ENCODE peak calls at places on chromosomes 13 and 19, in ten cellular contexts. One of them, this sample, is unnamed.

GRCh38 chr13:40116008-40116407 is 460.5 kb downstream of the COG6 start:
- DNase-seq in B cell: no peak
- DNase-seq in nephron progenitor cell: no peak
- DNase-seq in osteoblast: peak; percentile 63
- DNase-seq in GM13976: no peak
- DNase-seq in neural crest cell: no peak
- DNase-seq in lower leg skin: peak; percentile 91
- DNase-seq in pancreas: peak; percentile 74
- DNase-seq in esophagus muscularis mucosa: no peak
- DNase-seq in hepatocyte: peak; percentile 84
- DNase-seq in this sample: no peak

GRCh38 chr19:35294328-35294727 is 2.4 kb downstream of the MAG start:
- DNase-seq in B cell: no peak
- DNase-seq in nephron progenitor cell: no peak
- DNase-seq in osteoblast: peak; percentile 54
- DNase-seq in GM13976: no peak
- DNase-seq in neural crest cell: no peak
- DNase-seq in lower leg skin: no peak
- DNase-seq in pancreas: no peak
- DNase-seq in esophagus muscularis mucosa: no peak
- DNase-seq in hepatocyte: no peak
- DNase-seq in this sample: no peak

GRCh38 chr13:44249439-44249838 is 124.2 kb upstream of the SERP2 start:
- DNase-seq in B cell: no peak
- DNase-seq in nephron progenitor cell: no peak
- DNase-seq in osteoblast: peak; percentile 56
- DNase-seq in GM13976: no peak
- DNase-seq in neural crest cell: no peak
- DNase-seq in lower leg skin: peak; percentile 85
- DNase-seq in pancreas: peak; percentile 36
- DNase-seq in esophagus muscularis mucosa: no peak
- DNase-seq in hepatocyte: peak; percentile 49
- DNase-seq in this sample: no peak

GRCh38 chr19:13537454-13537853 is 31.2 kb upstream of the CACNA1A start:
- DNase-seq in B cell: no peak
- DNase-seq in nephron progenitor cell: peak; percentile 4
- DNase-seq in osteoblast: no peak
- DNase-seq in GM13976: no peak
- DNase-seq in neural crest cell: no peak
- DNase-seq in lower leg skin: no peak
- DNase-seq in pancreas: no peak
- DNase-seq in esophagus muscularis mucosa: no peak
- DNase-seq in hepatocyte: no peak
- DNase-seq in this sample: no peak

GRCh38 chr13:48156466-48156865 is 61.6 kb upstream of the MED4 start:
- DNase-seq in B cell: peak; percentile 52
- DNase-seq in nephron progenitor cell: no peak
- DNase-seq in osteoblast: peak; percentile 22
- DNase-seq in GM13976: no peak
- DNase-seq in neural crest cell: peak; percentile 1
- DNase-seq in lower leg skin: no peak
- DNase-seq in pancreas: no peak
- DNase-seq in esophagus muscularis mucosa: no peak
- DNase-seq in hepatocyte: no peak
- DNase-seq in this sample: no peak

GRCh38 chr13:44132710-44133109 is 240.9 kb upstream of the SERP2 start:
- DNase-seq in B cell: no peak
- DNase-seq in nephron progenitor cell: no peak
- DNase-seq in osteoblast: peak; percentile 73
- DNase-seq in GM13976: no peak
- DNase-seq in neural crest cell: no peak
- DNase-seq in lower leg skin: peak; percentile 88
- DNase-seq in pancreas: peak; percentile 58
- DNase-seq in esophagus muscularis mucosa: no peak
- DNase-seq in hepatocyte: no peak
- DNase-seq in this sample: no peak

GRCh38 chr19:48556825-48557224 is 4.9 kb downstream of the SULT2B1 start:
- DNase-seq in B cell: no peak
- DNase-seq in nephron progenitor cell: no peak
- DNase-seq in osteoblast: no peak
- DNase-seq in GM13976: no peak
- DNase-seq in neural crest cell: no peak
- DNase-seq in lower leg skin: no peak
- DNase-seq in pancreas: no peak
- DNase-seq in esophagus muscularis mucosa: no peak
- DNase-seq in hepatocyte: no peak
- DNase-seq in this sample: no peak

GRCh38 chr13:51674276-51674675 is 90.0 kb downstream of the WDFY2 start:
- DNase-seq in B cell: no peak
- DNase-seq in nephron progenitor cell: no peak
- DNase-seq in osteoblast: no peak
- DNase-seq in GM13976: no peak
- DNase-seq in neural crest cell: no peak
- DNase-seq in lower leg skin: peak; percentile 92
- DNase-seq in pancreas: peak; percentile 78
- DNase-seq in esophagus muscularis mucosa: no peak
- DNase-seq in hepatocyte: peak; percentile 49
- DNase-seq in this sample: no peak

GRCh38 chr13:32031815-32032345 is 306 bp downstream of the FRY start:
- DNase-seq in B cell: peak; percentile 7
- DNase-seq in nephron progenitor cell: no peak
- DNase-seq in osteoblast: peak; percentile 69
- DNase-seq in GM13976: no peak
- DNase-seq in neural crest cell: no peak
- DNase-seq in lower leg skin: no peak
- DNase-seq in pancreas: no peak
- DNase-seq in esophagus muscularis mucosa: no peak
- DNase-seq in hepatocyte: no peak
- DNase-seq in this sample: no peak

GRCh38 chr19:11451942-11452813 is 16.7 kb downstream of the PRKCSH start:
- DNase-seq in B cell: no peak
- DNase-seq in nephron progenitor cell: no peak
- DNase-seq in osteoblast: peak; percentile 82
- DNase-seq in GM13976: peak; percentile 79
- DNase-seq in neural crest cell: no peak
- DNase-seq in lower leg skin: no peak
- DNase-seq in pancreas: no peak
- DNase-seq in esophagus muscularis mucosa: no peak
- DNase-seq in hepatocyte: no peak
- DNase-seq in this sample: no peak
- TF ChIP-seq CTCF in B cell: no peak
- TF ChIP-seq CTCF in nephron progenitor cell: no peak
- TF ChIP-seq CTCF in osteoblast: peak; percentile 29
- TF ChIP-seq CTCF in GM13976: no peak
- TF ChIP-seq CTCF in neural crest cell: no peak
- TF ChIP-seq CTCF in lower leg skin: no peak
- TF ChIP-seq CTCF in pancreas: no peak
- TF ChIP-seq CTCF in esophagus muscularis mucosa: no peak
- TF ChIP-seq CTCF in hepatocyte: peak; percentile 8
- TF ChIP-seq CTCF in this sample: peak; percentile 45

GRCh38 chr19:44050740-44051653 is 839 bp upstream of the ZNF223 start:
- DNase-seq in B cell: peak; percentile 28
- DNase-seq in nephron progenitor cell: no peak
- DNase-seq in osteoblast: no peak
- DNase-seq in GM13976: no peak
- DNase-seq in neural crest cell: no peak
- DNase-seq in lower leg skin: no peak
- DNase-seq in pancreas: peak; percentile 36
- DNase-seq in esophagus muscularis mucosa: no peak
- DNase-seq in hepatocyte: no peak
- DNase-seq in this sample: no peak

GRCh38 chr19:44061038-44061437 is 9.2 kb downstream of the ZNF223 start:
- DNase-seq in B cell: no peak
- DNase-seq in nephron progenitor cell: no peak
- DNase-seq in osteoblast: no peak
- DNase-seq in GM13976: no peak
- DNase-seq in neural crest cell: no peak
- DNase-seq in lower leg skin: no peak
- DNase-seq in pancreas: no peak
- DNase-seq in esophagus muscularis mucosa: no peak
- DNase-seq in hepatocyte: no peak
- DNase-seq in this sample: no peak

GRCh38 chr19:44051654-44052402 is at the start of gene ZNF223:
- DNase-seq in B cell: peak; percentile 33
- DNase-seq in nephron progenitor cell: peak; percentile 86
- DNase-seq in osteoblast: peak; percentile 95
- DNase-seq in GM13976: peak; percentile 79
- DNase-seq in neural crest cell: peak; percentile 80
- DNase-seq in lower leg skin: peak; percentile 98
- DNase-seq in pancreas: peak; percentile 96
- DNase-seq in esophagus muscularis mucosa: peak; percentile 97
- DNase-seq in hepatocyte: peak; percentile 96
- DNase-seq in this sample: peak; percentile 26

GRCh38 chr19:44059229-44059628 is 7.4 kb downstream of the ZNF223 start:
- DNase-seq in B cell: no peak
- DNase-seq in nephron progenitor cell: no peak
- DNase-seq in osteoblast: no peak
- DNase-seq in GM13976: no peak
- DNase-seq in neural crest cell: no peak
- DNase-seq in lower leg skin: no peak
- DNase-seq in pancreas: no peak
- DNase-seq in esophagus muscularis mucosa: no peak
- DNase-seq in hepatocyte: no peak
- DNase-seq in this sample: no peak

GRCh38 chr19:44055870-44056269 is 4.0 kb downstream of the ZNF223 start:
- DNase-seq in B cell: no peak
- DNase-seq in nephron progenitor cell: no peak
- DNase-seq in osteoblast: no peak
- DNase-seq in GM13976: no peak
- DNase-seq in neural crest cell: no peak
- DNase-seq in lower leg skin: no peak
- DNase-seq in pancreas: no peak
- DNase-seq in esophagus muscularis mucosa: no peak
- DNase-seq in hepatocyte: no peak
- DNase-seq in this sample: no peak
- TF ChIP-seq CTCF in B cell: no peak
- TF ChIP-seq CTCF in nephron progenitor cell: no peak
- TF ChIP-seq CTCF in osteoblast: no peak
- TF ChIP-seq CTCF in GM13976: no peak
- TF ChIP-seq CTCF in neural crest cell: no peak
- TF ChIP-seq CTCF in lower leg skin: no peak
- TF ChIP-seq CTCF in pancreas: no peak
- TF ChIP-seq CTCF in esophagus muscularis mucosa: no peak
- TF ChIP-seq CTCF in hepatocyte: no peak
- TF ChIP-seq CTCF in this sample: no peak

DNA sequence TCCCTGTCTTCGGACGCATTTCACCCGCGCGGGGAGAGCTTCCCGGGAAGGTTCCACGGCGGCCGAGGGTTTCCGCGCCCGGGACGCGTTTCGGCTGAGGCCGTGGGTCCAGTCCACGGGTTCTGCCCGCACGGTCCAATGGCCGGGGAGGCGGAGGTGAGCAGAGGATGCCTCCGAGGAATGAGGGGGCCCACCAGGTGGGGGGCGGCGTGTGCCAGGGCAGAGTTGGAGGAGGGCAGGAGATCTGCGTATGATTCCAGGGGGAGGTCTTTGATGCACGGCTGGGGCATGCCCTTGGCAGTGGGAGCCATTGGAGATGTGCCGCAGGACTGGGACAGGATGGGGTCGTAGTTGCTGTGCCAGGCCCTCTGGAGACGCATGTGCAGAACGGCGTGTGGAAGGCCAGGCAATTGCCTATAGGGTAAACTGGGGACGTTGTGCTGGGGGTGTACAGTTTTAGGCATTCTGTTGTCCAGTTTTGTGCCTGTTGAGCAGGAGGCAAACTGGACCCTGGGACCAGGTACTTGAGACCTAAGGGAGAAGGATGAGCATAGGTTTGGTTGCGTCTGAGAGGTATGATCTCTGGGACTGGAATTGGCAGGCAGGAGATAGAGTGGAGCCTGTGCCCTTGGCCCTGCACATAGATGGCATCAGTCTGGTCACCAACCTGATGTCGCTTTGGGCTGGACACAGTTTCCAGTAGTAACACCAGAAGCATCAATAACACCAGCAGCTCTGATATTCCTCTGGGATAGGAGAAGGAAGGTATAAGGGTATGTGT is 751 bp downstream of the ZNF584 start:
- DNase-seq in B cell: no peak
- DNase-seq in nephron progenitor cell: peak; percentile 33
- DNase-seq in osteoblast: peak; percentile 87
- DNase-seq in GM13976: no peak
- DNase-seq in neural crest cell: no peak
- DNase-seq in lower leg skin: no peak
- DNase-seq in pancreas: no peak
- DNase-seq in esophagus muscularis mucosa: no peak
- DNase-seq in hepatocyte: peak; percentile 56
- DNase-seq in this sample: no peak
- TF ChIP-seq CTCF in B cell: no peak
- TF ChIP-seq CTCF in nephron progenitor cell: no peak
- TF ChIP-seq CTCF in osteoblast: no peak
- TF ChIP-seq CTCF in GM13976: no peak
- TF ChIP-seq CTCF in neural crest cell: no peak
- TF ChIP-seq CTCF in lower leg skin: no peak
- TF ChIP-seq CTCF in pancreas: no peak
- TF ChIP-seq CTCF in esophagus muscularis mucosa: no peak
- TF ChIP-seq CTCF in hepatocyte: no peak
- TF ChIP-seq CTCF in this sample: no peak

DNA sequence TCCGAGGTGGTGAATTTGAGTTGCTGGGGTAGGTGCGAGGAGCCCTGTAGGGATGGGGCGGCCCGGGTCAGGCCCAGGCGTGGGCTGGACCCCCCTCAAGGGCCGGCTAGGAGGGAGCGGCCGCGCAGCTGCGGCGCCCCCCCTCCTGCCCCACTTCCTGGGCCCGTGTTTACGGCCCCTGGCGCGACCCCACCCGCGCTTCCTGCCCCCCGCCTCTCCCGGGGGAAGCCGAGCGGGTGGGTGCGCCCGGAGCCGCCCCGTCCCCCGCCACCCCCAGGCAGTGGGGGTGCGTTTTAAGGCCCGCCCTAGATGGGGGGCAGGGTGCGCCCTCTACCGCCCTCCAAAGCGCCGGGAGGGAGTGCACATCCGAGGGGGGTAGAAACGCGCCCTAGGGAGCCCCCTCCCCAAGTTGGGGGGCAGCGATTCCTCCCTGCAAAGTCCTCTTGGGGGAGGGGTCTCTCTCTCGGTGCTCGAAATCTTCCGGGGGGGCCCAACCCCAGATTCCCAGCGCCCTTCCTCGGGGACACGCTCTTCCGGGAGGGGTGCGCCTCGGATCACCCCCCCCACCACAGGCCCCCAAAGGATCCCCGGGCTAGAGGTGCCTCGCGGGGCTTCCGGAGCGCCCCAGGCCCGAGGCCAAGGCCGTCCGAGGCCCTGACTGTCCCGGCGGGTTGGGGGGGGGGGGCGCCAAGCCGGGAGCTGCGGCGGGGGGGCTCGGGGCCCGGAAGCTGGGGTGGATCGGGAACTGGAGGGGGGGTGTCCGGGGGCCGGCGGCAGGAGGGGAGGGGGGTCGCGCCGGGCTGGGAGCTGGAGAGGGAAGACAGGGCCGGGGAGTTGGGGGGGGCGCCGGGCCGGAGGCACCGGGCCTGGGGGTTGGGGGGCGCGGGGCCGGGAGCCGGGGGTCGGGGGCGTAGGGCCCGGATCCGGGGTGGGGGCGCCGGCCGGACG is 807 bp downstream of the TLE5 start:
- DNase-seq in B cell: peak; percentile 86
- DNase-seq in nephron progenitor cell: no peak
- DNase-seq in osteoblast: peak; percentile 95
- DNase-seq in GM13976: peak; percentile 86
- DNase-seq in neural crest cell: no peak
- DNase-seq in lower leg skin: peak; percentile 92
- DNase-seq in pancreas: peak; percentile 51
- DNase-seq in esophagus muscularis mucosa: no peak
- DNase-seq in hepatocyte: peak; percentile 67
- DNase-seq in this sample: no peak
- TF ChIP-seq CTCF in B cell: peak; percentile 30
- TF ChIP-seq CTCF in nephron progenitor cell: no peak
- TF ChIP-seq CTCF in osteoblast: no peak
- TF ChIP-seq CTCF in GM13976: peak; percentile 37
- TF ChIP-seq CTCF in neural crest cell: peak; percentile 43
- TF ChIP-seq CTCF in lower leg skin: no peak
- TF ChIP-seq CTCF in pancreas: no peak
- TF ChIP-seq CTCF in esophagus muscularis mucosa: peak; percentile 34
- TF ChIP-seq CTCF in hepatocyte: peak; percentile 34
- TF ChIP-seq CTCF in this sample: peak; percentile 42

This sample was measured in GM12864.